ENCODE peak calls at places on chromosomes 5 and 9, in four cellular contexts. One of them, this sample, is unnamed.
A peak's percentile ranks its signal among the peaks of the same experiment; 100 is the strongest.

GRCh38 chr9:110952018-110952864 is 86.0 kb downstream of the LPAR1 start:
- DNase-seq in SHP77: no peak
- DNase-seq in CD8-positive, alpha-beta memory T cell: no peak
- DNase-seq in skeletal muscle cell: no peak
- DNase-seq in this sample: no peak

GRCh38 chr5:96322217-96322616 is 110.8 kb downstream of the PCSK1 start:
- DNase-seq in SHP77: no peak
- DNase-seq in CD8-positive, alpha-beta memory T cell: no peak
- DNase-seq in skeletal muscle cell: no peak
- DNase-seq in this sample: no peak

GRCh38 chr5:10460252-10460906 is 18.7 kb downstream of the ROPN1L start:
- DNase-seq in SHP77: no peak
- DNase-seq in CD8-positive, alpha-beta memory T cell: no peak
- DNase-seq in skeletal muscle cell: no peak
- DNase-seq in this sample: no peak

GRCh38 chr5:16894236-16895057 is 41.6 kb downstream of the MYO10 start:
- DNase-seq in SHP77: peak; percentile 73
- DNase-seq in CD8-positive, alpha-beta memory T cell: no peak
- DNase-seq in skeletal muscle cell: peak; percentile 96
- DNase-seq in this sample: no peak

GRCh38 chr9:111481885-111482636 is 2.1 kb downstream of the ECPAS start:
- DNase-seq in SHP77: peak; percentile 41
- DNase-seq in CD8-positive, alpha-beta memory T cell: peak; percentile 7
- DNase-seq in skeletal muscle cell: peak; percentile 40
- DNase-seq in this sample: no peak

GRCh38 chr9:32456564-32456963 is 69.4 kb downstream of the RIGI start:
- DNase-seq in SHP77: no peak
- DNase-seq in CD8-positive, alpha-beta memory T cell: no peak
- DNase-seq in skeletal muscle cell: no peak
- DNase-seq in this sample: no peak

GRCh38 chr9:126303488-126303887 is 23.1 kb upstream of the MVB12B start:
- DNase-seq in SHP77: no peak
- DNase-seq in CD8-positive, alpha-beta memory T cell: no peak
- DNase-seq in skeletal muscle cell: no peak
- DNase-seq in this sample: no peak

GRCh38 chr5:113378960-113379541 is 55.7 kb downstream of the TSSK1B start:
- DNase-seq in SHP77: peak; percentile 23
- DNase-seq in CD8-positive, alpha-beta memory T cell: peak; percentile 38
- DNase-seq in skeletal muscle cell: peak; percentile 21
- DNase-seq in this sample: no peak

GRCh38 chr9:33166263-33167083 is 663 bp downstream of the B4GALT1 start:
- DNase-seq in SHP77: no peak
- DNase-seq in CD8-positive, alpha-beta memory T cell: peak; percentile 19
- DNase-seq in skeletal muscle cell: no peak
- DNase-seq in this sample: no peak

GRCh38 chr9:81125446-81126092 is 563.8 kb downstream of the TLE1 start:
- DNase-seq in SHP77: no peak
- DNase-seq in CD8-positive, alpha-beta memory T cell: no peak
- DNase-seq in skeletal muscle cell: peak; percentile 67
- DNase-seq in this sample: no peak

GRCh38 chr9:131799177-131799823 is 59.4 kb upstream of the RAPGEF1 start:
- DNase-seq in SHP77: no peak
- DNase-seq in CD8-positive, alpha-beta memory T cell: peak; percentile 18
- DNase-seq in skeletal muscle cell: no peak
- DNase-seq in this sample: no peak